ENCODE peak calls at places on chromosomes 3 and 15, in ten cellular contexts. One of them, this sample, is unnamed.

GRCh38 chr3:87270908-87271727 is 5.3 kb downstream of the POU1F1 start:
- DNase-seq in stimulated activated effector memory CD8-positive, alpha-beta T cell treated with anti-CD3 and anti-CD28 coated beads, Interleukin-12 subunit alpha, Interleukin-12 subunit beta, amount 100 ng/mL, for 72 hours: no peak
- DNase-seq in SW480: no peak
- DNase-seq in naive thymus-derived CD8-positive, alpha-beta T cell: no peak
- DNase-seq in activated T-cell treated with anti-CD3 and anti-CD28 coated beads for 24 hours: no peak
- DNase-seq in T-helper 1 cell: peak; percentile 49
- DNase-seq in iris pigment epithelial cell: no peak
- DNase-seq in NCI-H2029: no peak
- DNase-seq in cerebellum: no peak
- DNase-seq in anterior cingulate cortex: no peak
- DNase-seq in this sample: no peak

GRCh38 chr15:70569139-70569717 is 194.1 kb downstream of the UACA start:
- DNase-seq in stimulated activated effector memory CD8-positive, alpha-beta T cell treated with anti-CD3 and anti-CD28 coated beads, Interleukin-12 subunit alpha, Interleukin-12 subunit beta, amount 100 ng/mL, for 72 hours: no peak
- DNase-seq in SW480: peak; percentile 70
- DNase-seq in naive thymus-derived CD8-positive, alpha-beta T cell: no peak
- DNase-seq in activated T-cell treated with anti-CD3 and anti-CD28 coated beads for 24 hours: no peak
- DNase-seq in T-helper 1 cell: no peak
- DNase-seq in iris pigment epithelial cell: peak; percentile 72
- DNase-seq in NCI-H2029: no peak
- DNase-seq in cerebellum: peak; percentile 7
- DNase-seq in anterior cingulate cortex: no peak
- DNase-seq in this sample: peak; percentile 66

GRCh38 chr15:25368855-25369254 is 70.0 kb downstream of the UBE3A start:
- DNase-seq in stimulated activated effector memory CD8-positive, alpha-beta T cell treated with anti-CD3 and anti-CD28 coated beads, Interleukin-12 subunit alpha, Interleukin-12 subunit beta, amount 100 ng/mL, for 72 hours: no peak
- DNase-seq in SW480: no peak
- DNase-seq in naive thymus-derived CD8-positive, alpha-beta T cell: no peak
- DNase-seq in activated T-cell treated with anti-CD3 and anti-CD28 coated beads for 24 hours: no peak
- DNase-seq in T-helper 1 cell: no peak
- DNase-seq in iris pigment epithelial cell: peak; percentile 48
- DNase-seq in NCI-H2029: no peak
- DNase-seq in cerebellum: no peak
- DNase-seq in anterior cingulate cortex: no peak
- DNase-seq in this sample: no peak

GRCh38 chr15:59994855-59995557 is 9.1 kb upstream of the FOXB1 start:
- DNase-seq in stimulated activated effector memory CD8-positive, alpha-beta T cell treated with anti-CD3 and anti-CD28 coated beads, Interleukin-12 subunit alpha, Interleukin-12 subunit beta, amount 100 ng/mL, for 72 hours: peak; percentile 58
- DNase-seq in SW480: no peak
- DNase-seq in naive thymus-derived CD8-positive, alpha-beta T cell: no peak
- DNase-seq in activated T-cell treated with anti-CD3 and anti-CD28 coated beads for 24 hours: no peak
- DNase-seq in T-helper 1 cell: no peak
- DNase-seq in iris pigment epithelial cell: no peak
- DNase-seq in NCI-H2029: no peak
- DNase-seq in cerebellum: no peak
- DNase-seq in anterior cingulate cortex: no peak
- DNase-seq in this sample: no peak

GRCh38 chr15:67838789-67839332 is 984 bp downstream of the RNU6-1 start:
- DNase-seq in stimulated activated effector memory CD8-positive, alpha-beta T cell treated with anti-CD3 and anti-CD28 coated beads, Interleukin-12 subunit alpha, Interleukin-12 subunit beta, amount 100 ng/mL, for 72 hours: no peak
- DNase-seq in SW480: peak; percentile 82
- DNase-seq in naive thymus-derived CD8-positive, alpha-beta T cell: no peak
- DNase-seq in activated T-cell treated with anti-CD3 and anti-CD28 coated beads for 24 hours: no peak
- DNase-seq in T-helper 1 cell: no peak
- DNase-seq in iris pigment epithelial cell: peak; percentile 48
- DNase-seq in NCI-H2029: no peak
- DNase-seq in cerebellum: peak; percentile 66
- DNase-seq in anterior cingulate cortex: no peak
- DNase-seq in this sample: peak; percentile 23

GRCh38 chr15:59299919-59300617 is 72.6 kb downstream of the MYO1E start:
- DNase-seq in stimulated activated effector memory CD8-positive, alpha-beta T cell treated with anti-CD3 and anti-CD28 coated beads, Interleukin-12 subunit alpha, Interleukin-12 subunit beta, amount 100 ng/mL, for 72 hours: peak; percentile 77
- DNase-seq in SW480: peak; percentile 59
- DNase-seq in naive thymus-derived CD8-positive, alpha-beta T cell: peak; percentile 70
- DNase-seq in activated T-cell treated with anti-CD3 and anti-CD28 coated beads for 24 hours: peak; percentile 49
- DNase-seq in T-helper 1 cell: peak; percentile 90
- DNase-seq in iris pigment epithelial cell: peak; percentile 99
- DNase-seq in NCI-H2029: peak; percentile 68
- DNase-seq in cerebellum: no peak
- DNase-seq in anterior cingulate cortex: peak; percentile 15
- DNase-seq in this sample: peak; percentile 97

GRCh38 chr3:124619887-124620599 is 110.2 kb upstream of the UMPS start:
- DNase-seq in stimulated activated effector memory CD8-positive, alpha-beta T cell treated with anti-CD3 and anti-CD28 coated beads, Interleukin-12 subunit alpha, Interleukin-12 subunit beta, amount 100 ng/mL, for 72 hours: no peak
- DNase-seq in SW480: no peak
- DNase-seq in naive thymus-derived CD8-positive, alpha-beta T cell: no peak
- DNase-seq in activated T-cell treated with anti-CD3 and anti-CD28 coated beads for 24 hours: no peak
- DNase-seq in T-helper 1 cell: peak; percentile 37
- DNase-seq in iris pigment epithelial cell: no peak
- DNase-seq in NCI-H2029: no peak
- DNase-seq in cerebellum: no peak
- DNase-seq in anterior cingulate cortex: no peak
- DNase-seq in this sample: no peak

GRCh38 chr3:48885753-48886152 is 12.9 kb downstream of the SLC25A20 start:
- DNase-seq in stimulated activated effector memory CD8-positive, alpha-beta T cell treated with anti-CD3 and anti-CD28 coated beads, Interleukin-12 subunit alpha, Interleukin-12 subunit beta, amount 100 ng/mL, for 72 hours: no peak
- DNase-seq in SW480: no peak
- DNase-seq in naive thymus-derived CD8-positive, alpha-beta T cell: no peak
- DNase-seq in activated T-cell treated with anti-CD3 and anti-CD28 coated beads for 24 hours: no peak
- DNase-seq in T-helper 1 cell: no peak
- DNase-seq in iris pigment epithelial cell: no peak
- DNase-seq in NCI-H2029: no peak
- DNase-seq in cerebellum: no peak
- DNase-seq in anterior cingulate cortex: no peak
- DNase-seq in this sample: no peak

GRCh38 chr3:161695811-161696210 is 199.2 kb downstream of the OTOL1 start:
- DNase-seq in stimulated activated effector memory CD8-positive, alpha-beta T cell treated with anti-CD3 and anti-CD28 coated beads, Interleukin-12 subunit alpha, Interleukin-12 subunit beta, amount 100 ng/mL, for 72 hours: no peak
- DNase-seq in SW480: no peak
- DNase-seq in naive thymus-derived CD8-positive, alpha-beta T cell: no peak
- DNase-seq in activated T-cell treated with anti-CD3 and anti-CD28 coated beads for 24 hours: no peak
- DNase-seq in T-helper 1 cell: no peak
- DNase-seq in iris pigment epithelial cell: no peak
- DNase-seq in NCI-H2029: no peak
- DNase-seq in cerebellum: no peak
- DNase-seq in anterior cingulate cortex: no peak
- DNase-seq in this sample: no peak

GRCh38 chr15:90160781-90161727 is 40.1 kb upstream of the SEMA4B start:
- DNase-seq in stimulated activated effector memory CD8-positive, alpha-beta T cell treated with anti-CD3 and anti-CD28 coated beads, Interleukin-12 subunit alpha, Interleukin-12 subunit beta, amount 100 ng/mL, for 72 hours: no peak
- DNase-seq in SW480: peak; percentile 48
- DNase-seq in naive thymus-derived CD8-positive, alpha-beta T cell: no peak
- DNase-seq in activated T-cell treated with anti-CD3 and anti-CD28 coated beads for 24 hours: no peak
- DNase-seq in T-helper 1 cell: no peak
- DNase-seq in iris pigment epithelial cell: no peak
- DNase-seq in NCI-H2029: peak; percentile 89
- DNase-seq in cerebellum: no peak
- DNase-seq in anterior cingulate cortex: no peak
- DNase-seq in this sample: no peak

GRCh38 chr3:116127464-116127863 is 317.8 kb downstream of the LSAMP start:
- DNase-seq in stimulated activated effector memory CD8-positive, alpha-beta T cell treated with anti-CD3 and anti-CD28 coated beads, Interleukin-12 subunit alpha, Interleukin-12 subunit beta, amount 100 ng/mL, for 72 hours: no peak
- DNase-seq in SW480: no peak
- DNase-seq in naive thymus-derived CD8-positive, alpha-beta T cell: no peak
- DNase-seq in activated T-cell treated with anti-CD3 and anti-CD28 coated beads for 24 hours: no peak
- DNase-seq in T-helper 1 cell: no peak
- DNase-seq in iris pigment epithelial cell: no peak
- DNase-seq in NCI-H2029: no peak
- DNase-seq in cerebellum: no peak
- DNase-seq in anterior cingulate cortex: no peak
- DNase-seq in this sample: no peak

GRCh38 chr3:16148783-16149182 is 25.7 kb upstream of the GALNT15 start:
- DNase-seq in stimulated activated effector memory CD8-positive, alpha-beta T cell treated with anti-CD3 and anti-CD28 coated beads, Interleukin-12 subunit alpha, Interleukin-12 subunit beta, amount 100 ng/mL, for 72 hours: no peak
- DNase-seq in SW480: no peak
- DNase-seq in naive thymus-derived CD8-positive, alpha-beta T cell: no peak
- DNase-seq in activated T-cell treated with anti-CD3 and anti-CD28 coated beads for 24 hours: no peak
- DNase-seq in T-helper 1 cell: no peak
- DNase-seq in iris pigment epithelial cell: peak; percentile 99
- DNase-seq in NCI-H2029: peak; percentile 11
- DNase-seq in cerebellum: no peak
- DNase-seq in anterior cingulate cortex: no peak
- DNase-seq in this sample: peak; percentile 87

GRCh38 chr3:120352017-120352416 is 2.9 kb upstream of the LRRC58 start:
- DNase-seq in stimulated activated effector memory CD8-positive, alpha-beta T cell treated with anti-CD3 and anti-CD28 coated beads, Interleukin-12 subunit alpha, Interleukin-12 subunit beta, amount 100 ng/mL, for 72 hours: no peak
- DNase-seq in SW480: no peak
- DNase-seq in naive thymus-derived CD8-positive, alpha-beta T cell: no peak
- DNase-seq in activated T-cell treated with anti-CD3 and anti-CD28 coated beads for 24 hours: no peak
- DNase-seq in T-helper 1 cell: no peak
- DNase-seq in iris pigment epithelial cell: no peak
- DNase-seq in NCI-H2029: no peak
- DNase-seq in cerebellum: no peak
- DNase-seq in anterior cingulate cortex: no peak
- DNase-seq in this sample: no peak

GRCh38 chr3:157785071-157785826 is 282.0 kb upstream of the VEPH1 start:
- DNase-seq in stimulated activated effector memory CD8-positive, alpha-beta T cell treated with anti-CD3 and anti-CD28 coated beads, Interleukin-12 subunit alpha, Interleukin-12 subunit beta, amount 100 ng/mL, for 72 hours: no peak
- DNase-seq in SW480: peak; percentile 81
- DNase-seq in naive thymus-derived CD8-positive, alpha-beta T cell: no peak
- DNase-seq in activated T-cell treated with anti-CD3 and anti-CD28 coated beads for 24 hours: no peak
- DNase-seq in T-helper 1 cell: no peak
- DNase-seq in iris pigment epithelial cell: peak; percentile 96
- DNase-seq in NCI-H2029: no peak
- DNase-seq in cerebellum: no peak
- DNase-seq in anterior cingulate cortex: no peak
- DNase-seq in this sample: peak; percentile 95

GRCh38 chr3:57029924-57030323 is 30.5 kb upstream of the SPATA12 start:
- DNase-seq in stimulated activated effector memory CD8-positive, alpha-beta T cell treated with anti-CD3 and anti-CD28 coated beads, Interleukin-12 subunit alpha, Interleukin-12 subunit beta, amount 100 ng/mL, for 72 hours: no peak
- DNase-seq in SW480: no peak
- DNase-seq in naive thymus-derived CD8-positive, alpha-beta T cell: no peak
- DNase-seq in activated T-cell treated with anti-CD3 and anti-CD28 coated beads for 24 hours: no peak
- DNase-seq in T-helper 1 cell: no peak
- DNase-seq in iris pigment epithelial cell: no peak
- DNase-seq in NCI-H2029: peak; percentile 26
- DNase-seq in cerebellum: no peak
- DNase-seq in anterior cingulate cortex: no peak
- DNase-seq in this sample: no peak

GRCh38 chr3:177371903-177372302 is 174.6 kb upstream of the TBL1XR1 start:
- DNase-seq in stimulated activated effector memory CD8-positive, alpha-beta T cell treated with anti-CD3 and anti-CD28 coated beads, Interleukin-12 subunit alpha, Interleukin-12 subunit beta, amount 100 ng/mL, for 72 hours: no peak
- DNase-seq in SW480: no peak
- DNase-seq in naive thymus-derived CD8-positive, alpha-beta T cell: no peak
- DNase-seq in activated T-cell treated with anti-CD3 and anti-CD28 coated beads for 24 hours: no peak
- DNase-seq in T-helper 1 cell: no peak
- DNase-seq in iris pigment epithelial cell: no peak
- DNase-seq in NCI-H2029: no peak
- DNase-seq in cerebellum: no peak
- DNase-seq in anterior cingulate cortex: no peak
- DNase-seq in this sample: no peak

GRCh38 chr15:65954289-65954741 is 85.0 kb downstream of the RAB11A start:
- DNase-seq in stimulated activated effector memory CD8-positive, alpha-beta T cell treated with anti-CD3 and anti-CD28 coated beads, Interleukin-12 subunit alpha, Interleukin-12 subunit beta, amount 100 ng/mL, for 72 hours: no peak
- DNase-seq in SW480: peak; percentile 83
- DNase-seq in naive thymus-derived CD8-positive, alpha-beta T cell: no peak
- DNase-seq in activated T-cell treated with anti-CD3 and anti-CD28 coated beads for 24 hours: no peak
- DNase-seq in T-helper 1 cell: no peak
- DNase-seq in iris pigment epithelial cell: peak; percentile 6
- DNase-seq in NCI-H2029: no peak
- DNase-seq in cerebellum: no peak
- DNase-seq in anterior cingulate cortex: no peak
- DNase-seq in this sample: no peak

GRCh38 chr3:55485208-55485791 is 1.8 kb downstream of the WNT5A start:
- DNase-seq in stimulated activated effector memory CD8-positive, alpha-beta T cell treated with anti-CD3 and anti-CD28 coated beads, Interleukin-12 subunit alpha, Interleukin-12 subunit beta, amount 100 ng/mL, for 72 hours: no peak
- DNase-seq in SW480: peak; percentile 65
- DNase-seq in naive thymus-derived CD8-positive, alpha-beta T cell: no peak
- DNase-seq in activated T-cell treated with anti-CD3 and anti-CD28 coated beads for 24 hours: no peak
- DNase-seq in T-helper 1 cell: peak; percentile 40
- DNase-seq in iris pigment epithelial cell: peak; percentile 89
- DNase-seq in NCI-H2029: peak; percentile 36
- DNase-seq in cerebellum: peak; percentile 82
- DNase-seq in anterior cingulate cortex: peak; percentile 21
- DNase-seq in this sample: peak; percentile 86

GRCh38 chr15:48722764-48723661 is 77.5 kb upstream of the FBN1 start:
- DNase-seq in stimulated activated effector memory CD8-positive, alpha-beta T cell treated with anti-CD3 and anti-CD28 coated beads, Interleukin-12 subunit alpha, Interleukin-12 subunit beta, amount 100 ng/mL, for 72 hours: no peak
- DNase-seq in SW480: peak; percentile 21
- DNase-seq in naive thymus-derived CD8-positive, alpha-beta T cell: no peak
- DNase-seq in activated T-cell treated with anti-CD3 and anti-CD28 coated beads for 24 hours: no peak
- DNase-seq in T-helper 1 cell: no peak
- DNase-seq in iris pigment epithelial cell: peak; percentile 83
- DNase-seq in NCI-H2029: no peak
- DNase-seq in cerebellum: no peak
- DNase-seq in anterior cingulate cortex: no peak
- DNase-seq in this sample: peak; percentile 97

GRCh38 chr15:29822685-29823459 is 604 bp upstream of the TJP1 start:
- DNase-seq in stimulated activated effector memory CD8-positive, alpha-beta T cell treated with anti-CD3 and anti-CD28 coated beads, Interleukin-12 subunit alpha, Interleukin-12 subunit beta, amount 100 ng/mL, for 72 hours: no peak
- DNase-seq in SW480: peak; percentile 69
- DNase-seq in naive thymus-derived CD8-positive, alpha-beta T cell: no peak
- DNase-seq in activated T-cell treated with anti-CD3 and anti-CD28 coated beads for 24 hours: no peak
- DNase-seq in T-helper 1 cell: no peak
- DNase-seq in iris pigment epithelial cell: peak; percentile 86
- DNase-seq in NCI-H2029: no peak
- DNase-seq in cerebellum: no peak
- DNase-seq in anterior cingulate cortex: peak; percentile 57
- DNase-seq in this sample: peak; percentile 78

GRCh38 chr3:100879445-100879844 is 113.8 kb downstream of the ABI3BP start:
- DNase-seq in stimulated activated effector memory CD8-positive, alpha-beta T cell treated with anti-CD3 and anti-CD28 coated beads, Interleukin-12 subunit alpha, Interleukin-12 subunit beta, amount 100 ng/mL, for 72 hours: no peak
- DNase-seq in SW480: no peak
- DNase-seq in naive thymus-derived CD8-positive, alpha-beta T cell: no peak
- DNase-seq in activated T-cell treated with anti-CD3 and anti-CD28 coated beads for 24 hours: no peak
- DNase-seq in T-helper 1 cell: no peak
- DNase-seq in iris pigment epithelial cell: no peak
- DNase-seq in NCI-H2029: no peak
- DNase-seq in cerebellum: no peak
- DNase-seq in anterior cingulate cortex: no peak
- DNase-seq in this sample: no peak

This sample was measured in HCEC 1CT.